ENCODE peak calls at places on chromosomes 13 and 19, in ten cellular contexts. One of them, this sample, is unnamed.

GRCh38 chr19:11265785-11266236 is 3.5 kb upstream of the DOCK6 start:
- DNase-seq in HL-60: no peak
- DNase-seq in activated T-cell treated with anti-CD3 and anti-CD28 coated beads, Interleukin-2, amount 50 U/mL, for 72 hours: no peak
- DNase-seq in T-cell: no peak
- DNase-seq in prostate gland: peak; percentile 66
- DNase-seq in aorta: no peak
- DNase-seq in activated CD4-positive, CD25-positive, alpha-beta regulatory T cell: no peak
- DNase-seq in RWPE2: peak; percentile 92
- DNase-seq in tibial artery: no peak
- DNase-seq in lung microvascular endothelial cell: no peak
- DNase-seq in this sample: peak; percentile 11

GRCh38 chr19:47264629-47265028 is 8.3 kb downstream of the CCDC9 start:
- DNase-seq in RWPE2: peak; percentile 59
- DNase-seq in T-cell: no peak
- DNase-seq in aorta: no peak
- DNase-seq in lung microvascular endothelial cell: no peak
- DNase-seq in prostate gland: no peak
- DNase-seq in activated T-cell treated with anti-CD3 and anti-CD28 coated beads, Interleukin-2, amount 50 U/mL, for 72 hours: no peak
- DNase-seq in tibial artery: no peak
- DNase-seq in HL-60: no peak
- DNase-seq in activated CD4-positive, CD25-positive, alpha-beta regulatory T cell: no peak
- DNase-seq in this sample: no peak

GRCh38 chr13:112768795-112769411 is 79.1 kb downstream of the ATP11A start:
- DNase-seq in activated CD4-positive, CD25-positive, alpha-beta regulatory T cell: no peak
- DNase-seq in tibial artery: no peak
- DNase-seq in prostate gland: no peak
- DNase-seq in HL-60: no peak
- DNase-seq in T-cell: no peak
- DNase-seq in activated T-cell treated with anti-CD3 and anti-CD28 coated beads, Interleukin-2, amount 50 U/mL, for 72 hours: peak; percentile 6
- DNase-seq in lung microvascular endothelial cell: no peak
- DNase-seq in RWPE2: no peak
- DNase-seq in aorta: no peak
- DNase-seq in this sample: no peak

GRCh38 chr13:113546571-113547247 is 37.8 kb upstream of the TFDP1 start:
- DNase-seq in prostate gland: no peak
- DNase-seq in activated CD4-positive, CD25-positive, alpha-beta regulatory T cell: no peak
- DNase-seq in HL-60: no peak
- DNase-seq in T-cell: no peak
- DNase-seq in activated T-cell treated with anti-CD3 and anti-CD28 coated beads, Interleukin-2, amount 50 U/mL, for 72 hours: no peak
- DNase-seq in aorta: peak; percentile 73
- DNase-seq in RWPE2: peak; percentile 59
- DNase-seq in tibial artery: peak; percentile 36
- DNase-seq in lung microvascular endothelial cell: peak; percentile 75
- DNase-seq in this sample: no peak

GRCh38 chr13:25768726-25769270 is 283.0 kb downstream of the SHISA2 start:
- DNase-seq in lung microvascular endothelial cell: no peak
- DNase-seq in tibial artery: no peak
- DNase-seq in prostate gland: no peak
- DNase-seq in T-cell: no peak
- DNase-seq in activated T-cell treated with anti-CD3 and anti-CD28 coated beads, Interleukin-2, amount 50 U/mL, for 72 hours: no peak
- DNase-seq in aorta: no peak
- DNase-seq in activated CD4-positive, CD25-positive, alpha-beta regulatory T cell: no peak
- DNase-seq in RWPE2: no peak
- DNase-seq in HL-60: no peak
- DNase-seq in this sample: no peak

GRCh38 chr19:5947435-5947834 is 30.5 kb downstream of the RANBP3 start:
- DNase-seq in activated CD4-positive, CD25-positive, alpha-beta regulatory T cell: no peak
- DNase-seq in HL-60: peak; percentile 65
- DNase-seq in activated T-cell treated with anti-CD3 and anti-CD28 coated beads, Interleukin-2, amount 50 U/mL, for 72 hours: no peak
- DNase-seq in aorta: peak; percentile 90
- DNase-seq in prostate gland: no peak
- DNase-seq in lung microvascular endothelial cell: no peak
- DNase-seq in tibial artery: peak; percentile 66
- DNase-seq in T-cell: no peak
- DNase-seq in RWPE2: no peak
- DNase-seq in this sample: no peak

GRCh38 chr19:31109626-31110025 is 239.6 kb downstream of the TSHZ3 start:
- DNase-seq in activated T-cell treated with anti-CD3 and anti-CD28 coated beads, Interleukin-2, amount 50 U/mL, for 72 hours: no peak
- DNase-seq in HL-60: no peak
- DNase-seq in prostate gland: no peak
- DNase-seq in aorta: no peak
- DNase-seq in tibial artery: no peak
- DNase-seq in activated CD4-positive, CD25-positive, alpha-beta regulatory T cell: no peak
- DNase-seq in RWPE2: no peak
- DNase-seq in T-cell: no peak
- DNase-seq in lung microvascular endothelial cell: no peak
- DNase-seq in this sample: no peak

GRCh38 chr13:32025730-32026129 is 5.8 kb upstream of the FRY start:
- DNase-seq in activated T-cell treated with anti-CD3 and anti-CD28 coated beads, Interleukin-2, amount 50 U/mL, for 72 hours: no peak
- DNase-seq in HL-60: no peak
- DNase-seq in tibial artery: no peak
- DNase-seq in prostate gland: no peak
- DNase-seq in lung microvascular endothelial cell: no peak
- DNase-seq in RWPE2: no peak
- DNase-seq in aorta: no peak
- DNase-seq in activated CD4-positive, CD25-positive, alpha-beta regulatory T cell: no peak
- DNase-seq in T-cell: no peak
- DNase-seq in this sample: no peak

GRCh38 chr13:96075953-96076543 is 13.9 kb upstream of the HS6ST3 start:
- DNase-seq in lung microvascular endothelial cell: peak; percentile 44
- DNase-seq in aorta: no peak
- DNase-seq in T-cell: no peak
- DNase-seq in tibial artery: no peak
- DNase-seq in activated CD4-positive, CD25-positive, alpha-beta regulatory T cell: no peak
- DNase-seq in prostate gland: no peak
- DNase-seq in RWPE2: no peak
- DNase-seq in activated T-cell treated with anti-CD3 and anti-CD28 coated beads, Interleukin-2, amount 50 U/mL, for 72 hours: no peak
- DNase-seq in HL-60: no peak
- DNase-seq in this sample: no peak

GRCh38 chr13:44293908-44294735 is 79.5 kb upstream of the SERP2 start:
- DNase-seq in lung microvascular endothelial cell: peak; percentile 45
- DNase-seq in T-cell: no peak
- DNase-seq in activated T-cell treated with anti-CD3 and anti-CD28 coated beads, Interleukin-2, amount 50 U/mL, for 72 hours: no peak
- DNase-seq in activated CD4-positive, CD25-positive, alpha-beta regulatory T cell: no peak
- DNase-seq in prostate gland: no peak
- DNase-seq in RWPE2: no peak
- DNase-seq in aorta: no peak
- DNase-seq in tibial artery: no peak
- DNase-seq in HL-60: no peak
- DNase-seq in this sample: no peak

GRCh38 chr13:21005193-21005592 is 56.2 kb downstream of the LATS2 start:
- DNase-seq in prostate gland: no peak
- DNase-seq in RWPE2: no peak
- DNase-seq in aorta: no peak
- DNase-seq in HL-60: no peak
- DNase-seq in activated T-cell treated with anti-CD3 and anti-CD28 coated beads, Interleukin-2, amount 50 U/mL, for 72 hours: no peak
- DNase-seq in T-cell: no peak
- DNase-seq in activated CD4-positive, CD25-positive, alpha-beta regulatory T cell: no peak
- DNase-seq in lung microvascular endothelial cell: no peak
- DNase-seq in tibial artery: peak; percentile 5
- DNase-seq in this sample: no peak

GRCh38 chr19:14119644-14120496 is 2.3 kb upstream of the PRKACA start:
- DNase-seq in activated CD4-positive, CD25-positive, alpha-beta regulatory T cell: no peak
- DNase-seq in tibial artery: no peak
- DNase-seq in HL-60: no peak
- DNase-seq in prostate gland: no peak
- DNase-seq in lung microvascular endothelial cell: no peak
- DNase-seq in aorta: no peak
- DNase-seq in RWPE2: no peak
- DNase-seq in T-cell: no peak
- DNase-seq in activated T-cell treated with anti-CD3 and anti-CD28 coated beads, Interleukin-2, amount 50 U/mL, for 72 hours: no peak
- DNase-seq in this sample: no peak

GRCh38 chr19:51158474-51159129 is 16.5 kb downstream of the SIGLEC7 start:
- DNase-seq in tibial artery: peak; percentile 42
- DNase-seq in activated T-cell treated with anti-CD3 and anti-CD28 coated beads, Interleukin-2, amount 50 U/mL, for 72 hours: peak; percentile 86
- DNase-seq in T-cell: peak; percentile 62
- DNase-seq in HL-60: peak; percentile 82
- DNase-seq in prostate gland: peak; percentile 39
- DNase-seq in activated CD4-positive, CD25-positive, alpha-beta regulatory T cell: peak; percentile 83
- DNase-seq in RWPE2: no peak
- DNase-seq in lung microvascular endothelial cell: peak; percentile 51
- DNase-seq in aorta: peak; percentile 75
- DNase-seq in this sample: peak; percentile 61

GRCh38 chr19:56105090-56105701 is 15.9 kb downstream of the ZNF787 start:
- DNase-seq in RWPE2: no peak
- DNase-seq in aorta: peak; percentile 80
- DNase-seq in tibial artery: peak; percentile 79
- DNase-seq in T-cell: peak; percentile 23
- DNase-seq in prostate gland: peak; percentile 93
- DNase-seq in activated T-cell treated with anti-CD3 and anti-CD28 coated beads, Interleukin-2, amount 50 U/mL, for 72 hours: peak; percentile 41
- DNase-seq in HL-60: peak; percentile 82
- DNase-seq in lung microvascular endothelial cell: peak; percentile 89
- DNase-seq in activated CD4-positive, CD25-positive, alpha-beta regulatory T cell: peak; percentile 12
- DNase-seq in this sample: peak; percentile 68